ENCODE peak calls at places on chromosomes 3 and 15, in eight cellular contexts. X is activated naive CD4-positive, alpha-beta T cell treated with anti-CD3 and anti-CD28 coated beads for 36 hours; W is cardiac muscle cell; O is activated CD4-positive, CD25-positive, alpha-beta regulatory T cell treated with anti-CD3 and anti-CD28 coated beads, Interleukin-2, amount 50 U/mL, for 72 hours; L is anterior cingulate cortex; R is CD8-positive, alpha-beta T cell; T is OCI-LY7; B is NB4. S is an unnamed sample.

GRCh38 chr15:100981086-100981485 is 61.9 kb downstream of the LRRK1 start:
- DNase-seq in X (no peak), W (no peak), O (no peak), L (no peak), R (no peak), T (peak; percentile 67), B (no peak), S (no peak)

GRCh38 chr15:71083349-71083748 is 31.9 kb upstream of the THSD4 start:
- DNase-seq in X (no peak), W (peak; percentile 65), O (no peak), L (no peak), R (no peak), T (no peak), B (no peak), S (no peak)

GRCh38 chr15:64525828-64526530 is 65.6 kb downstream of the ZNF609 start:
- DNase-seq in X (no peak), W (no peak), O (no peak), L (no peak), R (no peak), T (no peak), B (no peak), S (no peak)

GRCh38 chr3:136685882-136686281 is 66.3 kb downstream of the STAG1 start:
- DNase-seq in X (no peak), W (no peak), O (no peak), L (no peak), R (no peak), T (no peak), B (no peak), S (peak; percentile 20)

GRCh38 chr3:13452490-13453335 is 27.4 kb upstream of the HDAC11 start:
- DNase-seq in X (peak; percentile 67), W (peak; percentile 68), O (no peak), L (no peak), R (peak; percentile 51), T (peak; percentile 77), B (peak; percentile 74), S (peak; percentile 84)

GRCh38 chr15:32884136-32884535 is 166.3 kb downstream of the GREM1 start:
- DNase-seq in X (no peak), W (peak; percentile 74), O (no peak), L (no peak), R (no peak), T (no peak), B (no peak), S (no peak)

GRCh38 chr3:129360224-129360623 is 68.2 kb downstream of the EFCAB12 start:
- DNase-seq in X (no peak), W (no peak), O (no peak), L (no peak), R (no peak), T (no peak), B (no peak), S (peak; percentile 26)

GRCh38 chr15:31206386-31207174 is 105.1 kb upstream of the TRPM1 start:
- DNase-seq in X (no peak), W (no peak), O (no peak), L (no peak), R (peak; percentile 47), T (no peak), B (no peak), S (no peak)

GRCh38 chr3:128316456-128316855 is 150.2 kb downstream of the DNAJB8 start:
- DNase-seq in X (peak; percentile 71), W (peak; percentile 66), O (peak; percentile 41), L (no peak), R (peak; percentile 84), T (no peak), B (no peak), S (no peak)

GRCh38 chr15:89143503-89144162 is 55.4 kb downstream of the ABHD2 start:
- DNase-seq in X (no peak), W (peak; percentile 95), O (no peak), L (no peak), R (no peak), T (no peak), B (peak; percentile 79), S (peak; percentile 5)

GRCh38 chr15:70033529-70034140 is 64.1 kb downstream of the TLE3 start:
- DNase-seq in X (no peak), W (peak; percentile 80), O (no peak), L (no peak), R (no peak), T (no peak), B (no peak), S (no peak)

GRCh38 chr15:70055601-70056051 is 42.1 kb downstream of the TLE3 start:
- DNase-seq in X (no peak), W (no peak), O (no peak), L (no peak), R (no peak), T (no peak), B (no peak), S (no peak)

GRCh38 chr15:42083605-42083908 is 10.8 kb downstream of the PLA2G4D start:
- DNase-seq in X (no peak), W (no peak), O (no peak), L (no peak), R (no peak), T (no peak), B (no peak), S (no peak)

GRCh38 chr15:74319596-74320357 is 47.7 kb downstream of the CYP11A1 start:
- DNase-seq in X (peak; percentile 10), W (no peak), O (no peak), L (no peak), R (no peak), T (no peak), B (peak; percentile 49), S (no peak)

GRCh38 chr15:72110355-72110754 is 7.6 kb downstream of the MYO9A start:
- DNase-seq in X (no peak), W (no peak), O (no peak), L (no peak), R (no peak), T (no peak), B (no peak), S (no peak)